ENCODE peak calls at places on chromosomes 2 and 18, in six cellular contexts. W is BJ, G is tibial artery, Z is activated gamma-delta T cell treated with Interleukin-2 at 50 U/mL for 16 hours, J is T-helper 1 cell, H is astrocyte of the spinal cord. E is an unnamed sample.

GRCh38 chr2:20620696-20621365 is 30.1 kb downstream of the HS1BP3 start:
- DNase-seq in G (peak; percentile 62), H (no peak), J (no peak), Z (no peak), W (no peak), E (peak; percentile 1)

GRCh38 chr2:44543773-44544725 is 182.3 kb downstream of the CAMKMT start:
- DNase-seq in W (no peak), J (no peak), Z (no peak), G (no peak), H (peak; percentile 55), E (no peak)

GRCh38 chr2:38598991-38599295 is 3.8 kb downstream of the HNRNPLL start:
- DNase-seq in J (no peak), W (no peak), G (no peak), Z (no peak), H (no peak), E (no peak)

GRCh38 chr2:68193774-68194372 is 36.2 kb downstream of the PNO1 start:
- DNase-seq in Z (no peak), H (peak; percentile 66), J (no peak), W (peak; percentile 18), G (no peak), E (no peak)

GRCh38 chr2:121735520-121736074 is 1.1 kb downstream of the NIFK start:
- DNase-seq in G (no peak), W (no peak), J (no peak), H (peak; percentile 10), Z (no peak), E (no peak)

GRCh38 chr2:238123218-238123971 is 15.1 kb upstream of the KLHL30 start:
- DNase-seq in W (no peak), Z (no peak), G (no peak), H (no peak), J (no peak), E (no peak)

GRCh38 chr2:109382236-109382930 is 231.4 kb downstream of the SEPTIN10 start:
- DNase-seq in Z (no peak), W (no peak), H (no peak), J (no peak), G (peak; percentile 45), E (peak; percentile 2)

GRCh38 chr18:57466745-57467144 is 31.6 kb downstream of the ONECUT2 start:
- DNase-seq in W (no peak), Z (no peak), J (no peak), G (no peak), H (no peak), E (no peak)

GRCh38 chr2:151063271-151063670 is 198.4 kb downstream of the RBM43 start:
- DNase-seq in W (peak; percentile 51), G (no peak), Z (no peak), H (peak; percentile 30), J (no peak), E (no peak)

GRCh38 chr2:195404650-195405049 is 252.4 kb upstream of the SLC39A10 start:
- DNase-seq in G (no peak), W (no peak), J (no peak), H (no peak), Z (peak; percentile 14), E (no peak)

GRCh38 chr2:43080626-43081025 is 145.8 kb downstream of the ZFP36L2 start:
- DNase-seq in W (no peak), Z (no peak), H (no peak), J (no peak), G (peak; percentile 61), E (no peak)

GRCh38 chr2:69601179-69601612 is 42.3 kb downstream of the AAK1 start:
- DNase-seq in J (no peak), W (peak; percentile 44), Z (no peak), H (peak; percentile 71), G (no peak), E (no peak)

GRCh38 chr2:218435003-218435982 is 16.4 kb downstream of the VIL1 start:
- DNase-seq in Z (no peak), J (no peak), W (no peak), H (no peak), G (peak; percentile 42), E (no peak)

GRCh38 chr2:123495241-123495640 is 529.8 kb upstream of the CNTNAP5 start:
- DNase-seq in W (no peak), G (no peak), J (no peak), Z (no peak), H (no peak), E (no peak)

GRCh38 chr2:54579682-54580349 is 123.7 kb downstream of the SPTBN1 start:
- DNase-seq in G (no peak), Z (peak; percentile 31), W (no peak), J (peak; percentile 23), H (no peak), E (no peak)

GRCh38 chr2:111145103-111145760 is 24.5 kb downstream of the BCL2L11 start:
- DNase-seq in G (no peak), J (no peak), H (no peak), Z (no peak), W (no peak), E (no peak)

GRCh38 chr2:18630101-18630500 is 40.7 kb upstream of the NT5C1B start:
- DNase-seq in G (no peak), H (peak; percentile 28), Z (no peak), J (no peak), W (no peak), E (no peak)

GRCh38 chr2:72334806-72335205 is 187.1 kb upstream of the CYP26B1 start:
- DNase-seq in H (no peak), Z (no peak), G (no peak), J (no peak), W (no peak), E (no peak)

GRCh38 chr2:11009866-11010265 is 98.1 kb downstream of the KCNF1 start:
- DNase-seq in H (no peak), W (no peak), G (no peak), Z (no peak), J (no peak), E (no peak)

GRCh38 chr2:157684940-157685466 is 56.3 kb upstream of the ACVR1C start:
- DNase-seq in H (no peak), W (no peak), Z (no peak), J (no peak), G (no peak), E (no peak)

GRCh38 chr2:156192468-156192867 is 140.1 kb downstream of the NR4A2 start:
- DNase-seq in H (no peak), W (no peak), J (no peak), Z (no peak), G (no peak), E (no peak)

GRCh38 chr2:10931710-10932255 is 20.0 kb downstream of the KCNF1 start:
- DNase-seq in H (peak; percentile 87), G (no peak), Z (no peak), W (no peak), J (no peak), E (no peak)

GRCh38 chr2:146927080-146927714 is 917.6 kb upstream of the ACVR2A start:
- DNase-seq in J (no peak), G (peak; percentile 71), Z (no peak), W (no peak), H (peak; percentile 69), E (peak; percentile 37)

GRCh38 chr2:68730828-68731227 is 3.8 kb upstream of the ARHGAP25 start:
- DNase-seq in G (no peak), J (no peak), H (no peak), Z (no peak), W (no peak), E (no peak)

GRCh38 chr2:212536385-212537310 is 2.0 kb downstream of the ERBB4 start:
- DNase-seq in H (no peak), W (no peak), Z (no peak), G (peak; percentile 64), J (no peak), E (peak; percentile 31)

GRCh38 chr18:13268035-13268700 is 49.6 kb downstream of the LDLRAD4 start:
- DNase-seq in J (no peak), G (no peak), W (no peak), H (peak; percentile 68), Z (no peak), E (peak; percentile 66)

GRCh38 chr2:105660489-105660888 is 84.2 kb upstream of the NCK2 start:
- DNase-seq in J (no peak), W (no peak), G (no peak), Z (no peak), H (no peak), E (no peak)

GRCh38 chr2:206260427-206261012 is 13.9 kb upstream of the ZDBF2 start:
- DNase-seq in W (no peak), H (no peak), G (no peak), Z (no peak), J (no peak), E (no peak)

GRCh38 chr2:2623939-2624338 is 292.9 kb upstream of the MYT1L start:
- DNase-seq in Z (no peak), H (no peak), J (no peak), G (no peak), W (no peak), E (no peak)